ENCODE peak calls at places on chromosomes 3 and 15, in five cellular contexts. D is tibial artery, B is HCEC 1CT, G is GM20000, Y is HuH-7. H is an unnamed sample.

GRCh38 chr15:70100495-70101331 is 3.0 kb upstream of the TLE3 start:
- DNase-seq in D (peak), B (peak), G (peak), Y (no peak), H (peak)

GRCh38 chr15:23038741-23039150 is 623 bp downstream of the TUBGCP5 start:
- DNase-seq in D (no peak), B (peak), G (no peak), Y (peak), H (no peak)

GRCh38 chr3:45976191-45977091 is 19.2 kb downstream of the FYCO1 start:
- DNase-seq in D (no peak), B (no peak), G (no peak), Y (no peak), H (no peak)

GRCh38 chr15:82548700-82549099 is 8.4 kb upstream of the RPS17 start:
- DNase-seq in D (no peak), B (no peak), G (peak), Y (no peak), H (no peak)

GRCh38 chr3:38318766-38319671 is 27.6 kb upstream of the XYLB start:
- DNase-seq in D (no peak), B (no peak), G (no peak), Y (no peak), H (no peak)

GRCh38 chr3:67819447-67819846 is 165.0 kb upstream of the SUCLG2 start:
- DNase-seq in D (no peak), B (peak), G (no peak), Y (no peak), H (no peak)

GRCh38 chr3:71492566-71492965 is 91.0 kb downstream of the FOXP1 start:
- DNase-seq in D (no peak), B (no peak), G (no peak), Y (no peak), H (no peak)

GRCh38 chr3:109729111-109729510 is 391.8 kb upstream of the DPPA4 start:
- DNase-seq in D (no peak), B (peak), G (no peak), Y (no peak), H (no peak)

GRCh38 chr15:80953953-80954778 is 35.5 kb downstream of the MESD start:
- DNase-seq in D (no peak), B (no peak), G (no peak), Y (no peak), H (no peak)

GRCh38 chr15:99708563-99708962 is 24.7 kb downstream of the LYSMD4 start:
- DNase-seq in D (peak), B (peak), G (no peak), Y (no peak), H (peak)

GRCh38 chr3:106720510-106720909 is 656.7 kb upstream of the CCDC54 start:
- DNase-seq in D (no peak), B (no peak), G (no peak), Y (no peak), H (no peak)

GRCh38 chr3:194134231-194134756 is 1.7 kb upstream of the HES1 start:
- DNase-seq in D (peak), B (peak), G (peak), Y (no peak), H (peak)

GRCh38 chr3:187618732-187619131 is 51.5 kb downstream of the SST start:
- DNase-seq in D (no peak), B (no peak), G (no peak), Y (no peak), H (no peak)

GRCh38 chr15:58761010-58761388 is 10.1 kb upstream of the MINDY2 start:
- DNase-seq in D (no peak), B (no peak), G (no peak), Y (no peak), H (no peak)

GRCh38 chr3:45537596-45537959 is 57.0 kb upstream of the LIMD1 start:
- DNase-seq in D (no peak), B (no peak), G (no peak), Y (no peak), H (no peak)